ENCODE peak calls at places on chromosomes 2 and 18, in six cellular contexts. O is K562, D is SK-N-SH, E is HepG2, C is GM12878, P is H1. V is an unnamed sample.

GRCh38 chr2:190569994-190570755 is 35.7 kb upstream of the NEMP2 start:
- DNase-seq in O (no peak), D (no peak), E (no peak), C (no peak), P (no peak), V (no peak)

GRCh38 chr2:102520009-102520408 is 47.0 kb downstream of the SLC9A4 start:
- DNase-seq in O (peak), D (peak), E (peak), C (no peak), P (no peak), V (peak)

GRCh38 chr2:22855081-22855480 is 529.9 kb upstream of the KLHL29 start:
- DNase-seq in O (no peak), D (no peak), E (peak), C (no peak), P (no peak), V (no peak)

GRCh38 chr2:189549440-189549832 is 31.1 kb downstream of the SLC40A1 start:
- DNase-seq in O (no peak), D (no peak), E (no peak), C (no peak), P (no peak), V (no peak)

GRCh38 chr2:164697688-164698290 is 76.5 kb upstream of the GRB14 start:
- DNase-seq in O (peak), D (peak), E (peak), C (no peak), P (no peak), V (no peak)

GRCh38 chr2:133906926-133907325 is 338.7 kb upstream of the NCKAP5 start:
- DNase-seq in O (no peak), D (no peak), E (no peak), C (no peak), P (no peak), V (no peak)

GRCh38 chr2:206113148-206113547 is 27.2 kb upstream of the INO80D start:
- DNase-seq in O (no peak), D (no peak), E (no peak), C (no peak), P (peak), V (no peak)

GRCh38 chr2:235545369-235546150 is 51.7 kb downstream of the AGAP1 start:
- DNase-seq in O (no peak), D (no peak), E (no peak), C (no peak), P (no peak), V (no peak)

GRCh38 chr2:191693778-191694177 is 15.8 kb downstream of the NABP1 start:
- DNase-seq in O (no peak), D (no peak), E (no peak), C (no peak), P (no peak), V (no peak)

GRCh38 chr18:49340446-49340845 is 120.0 kb downstream of the DYM start:
- DNase-seq in O (no peak), D (no peak), E (no peak), C (no peak), P (no peak), V (no peak)

GRCh38 chr2:1864981-1865421 is 120.7 kb upstream of the PXDN start:
- DNase-seq in O (no peak), D (no peak), E (no peak), C (no peak), P (no peak), V (no peak)

GRCh38 chr18:39191931-39192330 is 1626.3 kb upstream of the CELF4 start:
- DNase-seq in O (peak), D (peak), E (no peak), C (no peak), P (no peak), V (no peak)

GRCh38 chr2:8906208-8906607 is 68.8 kb upstream of the KIDINS220 start:
- DNase-seq in O (no peak), D (no peak), E (no peak), C (no peak), P (no peak), V (peak)

GRCh38 chr2:70002241-70002896 is 40.9 kb upstream of the ASPRV1 start:
- DNase-seq in O (peak), D (no peak), E (no peak), C (no peak), P (peak), V (peak)

GRCh38 chr18:56987236-56987635 is 159.7 kb upstream of the BOD1L2 start:
- DNase-seq in O (no peak), D (no peak), E (no peak), C (no peak), P (no peak), V (no peak)

GRCh38 chr2:37526323-37526722 is 145.1 kb downstream of the CDC42EP3 start:
- DNase-seq in O (peak), D (no peak), E (no peak), C (no peak), P (no peak), V (no peak)

GRCh38 chr18:31612124-31612523 is 20.4 kb downstream of the TTR start:
- DNase-seq in O (no peak), D (no peak), E (no peak), C (no peak), P (no peak), V (no peak)

GRCh38 chr2:39696072-39696471 is 30.4 kb downstream of the TMEM178A start:
- DNase-seq in O (no peak), D (no peak), E (peak), C (no peak), P (no peak), V (no peak)

GRCh38 chr2:139296672-139297209 is 516.6 kb upstream of the NXPH2 start:
- DNase-seq in O (no peak), D (no peak), E (no peak), C (no peak), P (no peak), V (no peak)

GRCh38 chr2:176473177-176473576 is 203.9 kb downstream of the MTX2 start:
- DNase-seq in O (no peak), D (no peak), E (no peak), C (no peak), P (no peak), V (no peak)

GRCh38 chr2:54629914-54630609 is 93.4 kb upstream of the EML6 start:
- DNase-seq in O (no peak), D (no peak), E (peak), C (peak), P (no peak), V (no peak)

GRCh38 chr2:9286553-9287399 is 80.2 kb downstream of the ASAP2 start:
- DNase-seq in O (no peak), D (no peak), E (no peak), C (no peak), P (no peak), V (no peak)

GRCh38 chr2:140718999-140719398 is 1411.8 kb downstream of the LRP1B start:
- DNase-seq in O (no peak), D (no peak), E (no peak), C (no peak), P (no peak), V (no peak)

GRCh38 chr2:46147626-46148368 is 149.4 kb upstream of the EPAS1 start:
- DNase-seq in O (no peak), D (no peak), E (no peak), C (no peak), P (no peak), V (no peak)

GRCh38 chr2:112583497-112584133 is 794 bp upstream of the CHCHD5 start:
- DNase-seq in O (peak), D (peak), E (peak), C (no peak), P (no peak), V (peak)

GRCh38 chr2:189545424-189545823 is 35.2 kb downstream of the SLC40A1 start:
- DNase-seq in O (no peak), D (no peak), E (no peak), C (no peak), P (no peak), V (no peak)

GRCh38 chr2:119008108-119008507 is 66.1 kb downstream of the MARCO start:
- DNase-seq in O (peak), D (no peak), E (peak), C (no peak), P (no peak), V (peak)

GRCh38 chr2:108418416-108418815 is 30.6 kb upstream of the GCC2 start:
- DNase-seq in O (no peak), D (no peak), E (no peak), C (no peak), P (no peak), V (no peak)

GRCh38 chr2:55500025-55500424 is 19.5 kb upstream of the CFAP36 start:
- DNase-seq in O (no peak), D (no peak), E (peak), C (no peak), P (no peak), V (no peak)

GRCh38 chr18:56139792-56140254 is 498.6 kb downstream of the TXNL1 start:
- DNase-seq in O (no peak), D (no peak), E (no peak), C (no peak), P (no peak), V (no peak)

GRCh38 chr2:180716186-180717180 is 263.9 kb upstream of the UBE2E3 start:
- DNase-seq in O (no peak), D (no peak), E (no peak), C (no peak), P (no peak), V (no peak)

GRCh38 chr2:131043199-131044077 is 49.8 kb downstream of the FAM168B start:
- DNase-seq in O (no peak), D (no peak), E (no peak), C (no peak), P (no peak), V (no peak)

GRCh38 chr2:24200799-24201198 is 25.9 kb downstream of the FAM228A start:
- DNase-seq in O (no peak), D (no peak), E (no peak), C (no peak), P (no peak), V (no peak)

GRCh38 chr2:27186613-27187345 is 25.1 kb upstream of the ATRAID start:
- DNase-seq in O (no peak), D (no peak), E (no peak), C (no peak), P (no peak), V (no peak)

GRCh38 chr2:139669675-139670074 is 889.5 kb upstream of the NXPH2 start:
- DNase-seq in O (no peak), D (no peak), E (no peak), C (no peak), P (no peak), V (no peak)

GRCh38 chr18:23238152-23238531 is 102.9 kb downstream of the CABLES1 start:
- DNase-seq in O (no peak), D (no peak), E (no peak), C (no peak), P (no peak), V (no peak)

GRCh38 chr18:9140381-9140780 is 3.8 kb downstream of the ANKRD12 start:
- DNase-seq in O (no peak), D (no peak), E (no peak), C (no peak), P (no peak), V (no peak)
- H3K4me3 ChIP-seq in O (no peak), D (no peak), E (no peak), C (peak), P (no peak), V (no peak)

DNA sequence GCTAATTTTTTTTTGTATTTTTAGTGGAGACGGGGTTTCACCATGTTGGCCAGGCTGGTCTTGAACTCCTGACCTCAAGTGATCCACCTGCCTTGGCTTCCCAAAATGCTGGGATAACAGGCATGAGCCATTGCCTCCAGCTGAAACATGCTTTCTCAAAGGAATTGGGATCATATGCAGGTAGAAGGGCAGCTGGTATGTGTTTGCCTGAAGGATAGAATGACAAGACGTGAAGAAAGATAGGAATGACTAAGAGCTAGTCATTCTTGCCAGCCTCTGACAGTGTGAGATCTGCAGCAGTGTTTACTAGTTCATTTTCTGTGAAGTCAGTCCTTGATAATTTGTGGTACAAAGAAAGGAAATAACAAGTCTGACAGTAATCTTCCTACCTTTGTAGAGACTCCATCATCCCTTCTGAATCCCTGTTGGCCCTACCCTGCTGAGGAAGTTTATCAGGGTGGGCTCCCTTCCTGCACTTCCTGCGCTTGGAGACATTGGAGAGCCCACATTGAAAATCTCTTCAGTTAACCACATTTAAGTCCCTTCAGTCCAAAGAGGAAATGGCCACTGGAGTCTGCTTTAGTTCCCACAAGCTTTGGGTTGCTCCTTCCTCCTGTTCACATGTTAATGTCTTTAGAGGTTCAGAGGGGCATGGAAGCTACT is 14.7 kb downstream of the CFLAR start:
- DNase-seq in O (no peak), D (no peak), E (no peak), C (no peak), P (no peak), V (no peak)
- TF ChIP-seq GABPA in O (no peak), D (no peak), E (no peak), C (no peak), P (no peak), V (no peak)

DNA sequence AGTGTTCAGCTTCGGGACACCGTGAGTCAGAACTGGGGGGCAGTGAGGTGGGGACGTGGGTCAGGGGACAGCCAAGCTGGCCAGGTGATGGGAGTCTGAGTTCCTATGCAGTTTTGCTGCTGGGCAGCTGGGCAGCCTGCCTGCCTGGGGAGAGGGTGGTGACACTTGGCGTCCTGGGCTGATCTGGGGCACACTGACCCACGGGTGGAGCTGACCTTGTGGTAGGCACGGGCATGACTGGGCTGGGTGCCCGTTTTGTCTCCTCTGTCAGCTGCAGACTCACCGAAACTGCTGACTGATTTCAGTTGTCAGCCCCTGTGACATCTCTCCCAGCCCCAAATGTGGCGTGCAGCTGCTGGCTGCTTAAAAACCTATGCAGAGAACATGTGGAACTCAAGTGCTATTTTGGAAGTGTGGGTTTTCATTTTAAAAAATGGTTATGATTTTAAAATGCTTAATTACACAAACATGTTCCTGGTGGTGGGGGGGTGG is 32.6 kb upstream of the E2F6 start:
- DNase-seq in O (no peak), D (peak), E (peak), C (peak), P (no peak), V (no peak)
- H3K4me3 ChIP-seq in O (no peak), D (no peak), E (peak), C (peak), P (no peak), V (no peak)

GRCh38 chr18:47204908-47205522 is 28.9 kb upstream of the IER3IP1 start:
- DNase-seq in O (peak), D (peak), E (peak), C (no peak), P (peak), V (peak)
- TF ChIP-seq GABPA in O (no peak), D (no peak), E (no peak), C (no peak), P (no peak), V (no peak)

GRCh38 chr18:62590799-62591640 is 68.2 kb downstream of the ZCCHC2 start:
- DNase-seq in O (no peak), D (no peak), E (no peak), C (no peak), P (no peak), V (no peak)

GRCh38 chr18:62596145-62597005 is 73.5 kb downstream of the ZCCHC2 start:
- DNase-seq in O (no peak), D (peak), E (no peak), C (no peak), P (peak), V (no peak)
- H3K4me3 ChIP-seq in O (no peak), D (peak), E (peak), C (no peak), P (peak), V (no peak)

GRCh38 chr2:204174034-204174433 is 237.5 kb downstream of the ICOS start:
- DNase-seq in O (no peak), D (no peak), E (no peak), C (no peak), P (no peak), V (no peak)

GRCh38 chr2:204172074-204172600 is 235.6 kb downstream of the ICOS start:
- DNase-seq in O (no peak), D (no peak), E (no peak), C (no peak), P (no peak), V (no peak)

GRCh38 chr2:204175552-204176271 is 239.1 kb downstream of the ICOS start:
- DNase-seq in O (no peak), D (peak), E (peak), C (no peak), P (no peak), V (no peak)

GRCh38 chr2:204171432-204171960 is 234.9 kb downstream of the ICOS start:
- DNase-seq in O (no peak), D (no peak), E (no peak), C (no peak), P (no peak), V (no peak)

GRCh38 chr2:204170419-204170818 is 233.9 kb downstream of the ICOS start:
- DNase-seq in O (no peak), D (no peak), E (no peak), C (no peak), P (no peak), V (no peak)
- TF ChIP-seq GABPA in O (no peak), D (no peak), E (no peak), C (no peak), P (no peak), V (no peak)

GRCh38 chr2:218292700-218293014 is 354 bp upstream of the TMBIM1 start:
- DNase-seq in O (no peak), D (no peak), E (no peak), C (no peak), P (no peak), V (no peak)
- H3K4me3 ChIP-seq in O (peak), D (no peak), E (peak), C (peak), P (no peak), V (no peak)

GRCh38 chr2:17070711-17071110 is 405.1 kb upstream of the CYRIA start:
- DNase-seq in O (no peak), D (no peak), E (no peak), C (no peak), P (no peak), V (no peak)
- TF ChIP-seq GABPA in O (no peak), D (no peak), E (no peak), C (no peak), P (no peak), V (no peak)

V was measured in HL-60.